ENCODE peak calls at places on chromosomes 6 and 20, in seven cellular contexts. X is stimulated activated CD4-positive, alpha-beta T cell treated with anti-CD3 and anti-CD28 coated beads, Interleukin-15, amount 100 ng/mL, for 1 hour; F is kidney glomerular epithelial cell; Y is GM12865; R is mammary epithelial cell; K is A172; J is retina. M is an unnamed sample.
A peak's percentile ranks its signal among the peaks of the same experiment; 100 is the strongest.

GRCh38 chr20:3839328-3839727 is 7.3 kb upstream of the MAVS start:
- DNase-seq in X (no peak), F (no peak), Y (peak; percentile 29), R (no peak), K (no peak), J (no peak), M (no peak)

GRCh38 chr6:31897612-31898199 is at the start of gene EHMT2:
- DNase-seq in X (peak; percentile 71), F (peak; percentile 73), Y (peak; percentile 89), R (peak; percentile 80), K (peak; percentile 68), J (peak; percentile 89), M (no peak)

GRCh38 chr6:11868392-11868791 is 89.8 kb upstream of the ADTRP start:
- DNase-seq in X (no peak), F (no peak), Y (no peak), R (no peak), K (no peak), J (no peak), M (no peak)

GRCh38 chr20:57089701-57090144 is 176.7 kb downstream of the BMP7 start:
- DNase-seq in X (no peak), F (no peak), Y (peak; percentile 68), R (peak; percentile 33), K (peak; percentile 49), J (peak; percentile 78), M (no peak)

GRCh38 chr6:84220809-84221409 is 6.5 kb downstream of the CEP162 start:
- DNase-seq in X (no peak), F (peak; percentile 50), Y (peak; percentile 25), R (peak; percentile 11), K (peak; percentile 19), J (no peak), M (no peak)

GRCh38 chr6:166715065-166715464 is 88.0 kb upstream of the RPS6KA2 start:
- DNase-seq in X (no peak), F (no peak), Y (no peak), R (no peak), K (no peak), J (no peak), M (no peak)

GRCh38 chr20:49666906-49667305 is 46.8 kb downstream of the B4GALT5 start:
- DNase-seq in X (no peak), F (no peak), Y (no peak), R (no peak), K (no peak), J (no peak), M (peak; percentile 5)

GRCh38 chr6:101626264-101626663 is 232.8 kb downstream of the GRIK2 start:
- DNase-seq in X (no peak), F (no peak), Y (no peak), R (no peak), K (no peak), J (peak; percentile 24), M (no peak)

GRCh38 chr6:4316867-4317400 is 181.6 kb upstream of the ECI2 start:
- DNase-seq in X (no peak), F (peak; percentile 34), Y (no peak), R (peak; percentile 76), K (peak; percentile 98), J (peak; percentile 29), M (no peak)

GRCh38 chr6:156427345-156427744 is 349.8 kb upstream of the ARID1B start:
- DNase-seq in X (no peak), F (peak; percentile 97), Y (no peak), R (peak; percentile 92), K (peak; percentile 95), J (no peak), M (no peak)

GRCh38 chr6:32113386-32114352 is 4.5 kb upstream of the TNXB start:
- DNase-seq in X (no peak), F (peak; percentile 27), Y (no peak), R (no peak), K (peak; percentile 88), J (no peak), M (no peak)

GRCh38 chr6:63510353-63510686 is 62.0 kb upstream of the LOC128125822 start:
- DNase-seq in X (no peak), F (no peak), Y (no peak), R (no peak), K (no peak), J (no peak), M (no peak)